ENCODE peak calls at places on chromosome 22, in four cellular contexts. H, S, Q and O are unnamed samples.

GRCh38 chr22:24413726-24414385 is 13.5 kb upstream of the ADORA2A start:
- DNase-seq in Q (no peak), S (peak; percentile 52), H (no peak), O (no peak)

GRCh38 chr22:40428796-40429195 is 58.4 kb downstream of the SGSM3 start:
- DNase-seq in Q (no peak), S (no peak), H (no peak), O (no peak)

GRCh38 chr22:23270212-23270733 is 90.0 kb downstream of the BCR start:
- DNase-seq in H (no peak), S (no peak), Q (no peak), O (no peak)

GRCh38 chr22:27260087-27260730 is 541.3 kb downstream of the MN1 start:
- DNase-seq in Q (no peak), S (no peak), H (no peak), O (no peak)

GRCh38 chr22:28013611-28014010 is 94.6 kb upstream of the PITPNB start:
- DNase-seq in H (no peak), S (peak; percentile 32), Q (no peak), O (no peak)

GRCh38 chr22:49018601-49019000 is 809.1 kb downstream of the BRD1 start:
- DNase-seq in H (no peak), S (no peak), Q (no peak), O (no peak)

GRCh38 chr22:35977136-35977535 is 51.5 kb downstream of the RBFOX2 start:
- DNase-seq in S (no peak), Q (no peak), H (no peak), O (no peak)

GRCh38 chr22:39176673-39177455 is 24.4 kb upstream of the CBX7 start:
- DNase-seq in S (no peak), H (no peak), Q (no peak), O (no peak)

GRCh38 chr22:30186048-30186447 is 60.5 kb downstream of the LIF start:
- DNase-seq in S (no peak), H (no peak), Q (no peak), O (no peak)

GRCh38 chr22:37887610-37888378 is 18.3 kb upstream of the MICALL1 start:
- DNase-seq in Q (peak; percentile 75), H (peak; percentile 53), S (no peak), O (peak; percentile 64)

GRCh38 chr22:50145741-50146439 is 24.6 kb upstream of the PANX2 start:
- DNase-seq in Q (no peak), H (peak; percentile 24), S (no peak), O (no peak)

GRCh38 chr22:50683994-50684371 is 11.4 kb downstream of the SHANK3 start:
- DNase-seq in Q (peak; percentile 65), H (no peak), S (no peak), O (no peak)

GRCh38 chr22:17897864-17898263 is 123.6 kb upstream of the BID start:
- DNase-seq in Q (no peak), S (no peak), H (no peak), O (no peak)

GRCh38 chr22:48943567-48944432 is 883.9 kb downstream of the BRD1 start:
- DNase-seq in H (peak; percentile 24), Q (no peak), S (no peak), O (peak; percentile 64)

GRCh38 chr22:40405178-40406062 is 35.0 kb downstream of the SGSM3 start:
- DNase-seq in Q (no peak), H (no peak), S (no peak), O (no peak)

GRCh38 chr22:37609240-37610152 is 862 bp downstream of the GGA1 start:
- DNase-seq in H (no peak), Q (no peak), S (no peak), O (peak; percentile 55)

GRCh38 chr22:40482886-40483285 is 112.5 kb downstream of the SGSM3 start:
- DNase-seq in H (no peak), S (no peak), Q (peak; percentile 46), O (no peak)

GRCh38 chr22:37561209-37562048 is 1.1 kb downstream of the CDC42EP1 start:
- DNase-seq in S (peak; percentile 93), H (peak; percentile 87), Q (peak; percentile 68), O (peak; percentile 85)

GRCh38 chr22:50612715-50613221 is 12.2 kb downstream of the MAPK8IP2 start:
- DNase-seq in H (no peak), Q (no peak), S (peak; percentile 52), O (no peak)

GRCh38 chr22:27732841-27733240 is 68.7 kb downstream of the MN1 start:
- DNase-seq in S (no peak), H (no peak), Q (no peak), O (no peak)

GRCh38 chr22:20533095-20533878 is 25.9 kb downstream of the MED15 start:
- DNase-seq in H (no peak), S (no peak), Q (no peak), O (no peak)
- H3K4me1 ChIP-seq in H (peaks cover 45% of the 10 kb centered on the region), S (peaks cover 65% of the 10 kb centered on the region), Q (peaks cover 44% of the 10 kb centered on the region), O (peaks cover 23% of the 10 kb centered on the region)

GRCh38 chr22:46061124-46061410 is 84.1 kb upstream of the WNT7B start:
- DNase-seq in H (no peak), Q (no peak), S (no peak), O (no peak)
- H3K4me1 ChIP-seq in H (no peaks in the 10 kb centered on the region), Q (peaks cover 31% of the 10 kb centered on the region), S (peaks cover 77% of the 10 kb centered on the region), O (peaks cover 41% of the 10 kb centered on the region)

GRCh38 chr22:29083576-29084566 is 11.0 kb downstream of the KREMEN1 start:
- DNase-seq in H (no peak), Q (no peak), S (no peak), O (no peak)
- H3K4me1 ChIP-seq in H (peaks cover 11% of the 10 kb centered on the region), Q (no peaks in the 10 kb centered on the region), S (peaks cover 5% of the 10 kb centered on the region), O (peaks cover 32% of the 10 kb centered on the region)

GRCh38 chr22:42314709-42315391 is 44.4 kb upstream of the TCF20 start:
- DNase-seq in S (no peak), H (peak; percentile 75), Q (no peak), O (no peak)
- H3K4me1 ChIP-seq in S (no peaks in the 10 kb centered on the region), H (peaks cover 60% of the 10 kb centered on the region), Q (peaks cover 16% of the 10 kb centered on the region), O (peaks cover 70% of the 10 kb centered on the region)

GRCh38 chr22:45172872-45173585 is 9.3 kb downstream of the NUP50 start:
- DNase-seq in Q (no peak), S (no peak), H (no peak), O (no peak)
- H3K4me1 ChIP-seq in Q (peaks cover 6% of the 10 kb centered on the region), S (no peaks in the 10 kb centered on the region), H (peaks cover 7% of the 10 kb centered on the region), O (no peaks in the 10 kb centered on the region)

GRCh38 chr22:43504666-43505261 is 93.0 kb downstream of the MPPED1 start:
- DNase-seq in Q (no peak), H (no peak), S (no peak), O (no peak)
- H3K4me1 ChIP-seq in Q (no peaks in the 10 kb centered on the region), H (no peaks in the 10 kb centered on the region), S (no peaks in the 10 kb centered on the region), O (no peaks in the 10 kb centered on the region)

DNA sequence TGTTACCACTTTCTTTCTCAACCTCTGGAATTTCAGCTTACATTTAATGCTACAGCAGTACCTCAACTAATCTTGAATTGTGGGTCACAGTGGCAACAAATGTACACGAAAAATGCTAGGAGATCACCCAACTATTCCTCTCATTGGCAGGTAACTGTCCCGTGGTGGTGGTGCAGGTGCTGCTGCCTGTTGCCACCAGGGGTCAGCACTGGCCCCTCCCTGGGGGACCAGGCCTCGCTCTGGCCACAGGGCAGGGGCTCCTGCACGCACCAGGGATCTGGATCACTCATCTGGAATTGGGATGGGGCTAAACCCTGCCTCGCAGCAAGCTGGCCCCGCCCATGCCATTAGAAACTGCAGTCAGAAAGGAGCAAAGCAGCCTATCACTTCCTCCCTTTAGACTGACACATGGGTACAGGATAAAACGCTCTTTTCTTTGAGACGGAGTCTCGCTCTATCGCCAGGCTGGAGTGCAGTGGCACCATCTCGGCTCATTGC is 6.9 kb upstream of the POLDIP3 start:
- DNase-seq in S (peak; percentile 90), H (peak; percentile 83), Q (peak; percentile 58), O (peak; percentile 64)
- H3K4me1 ChIP-seq in S (peaks cover 14% of the 10 kb centered on the region), H (no peaks in the 10 kb centered on the region), Q (peaks cover 16% of the 10 kb centered on the region), O (no peaks in the 10 kb centered on the region)

DNA sequence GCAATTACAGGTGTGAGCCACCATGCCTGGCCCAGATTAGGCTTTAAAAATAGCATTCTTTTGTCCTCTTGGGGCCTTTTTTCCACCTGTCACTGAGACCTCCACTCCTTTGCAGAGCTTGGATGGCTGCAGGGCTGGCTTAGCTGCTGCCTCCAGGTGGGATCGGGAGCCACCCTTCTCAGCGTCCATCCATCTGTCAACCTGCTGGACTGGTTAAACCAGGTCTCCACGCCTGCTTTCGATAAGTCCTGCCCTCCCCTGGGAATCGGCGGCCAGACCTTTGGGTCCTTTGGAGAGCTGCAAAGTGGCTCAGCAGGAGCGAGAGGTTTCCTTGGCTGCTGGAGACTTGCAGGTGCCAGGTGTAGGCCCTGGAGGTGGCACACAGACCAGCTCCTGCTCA is 23.4 kb upstream of the GRAMD4 start:
- DNase-seq in Q (peak; percentile 50), H (no peak), S (no peak), O (no peak)
- H3K4me1 ChIP-seq in Q (no peaks in the 10 kb centered on the region), H (peaks cover 27% of the 10 kb centered on the region), S (peaks cover 32% of the 10 kb centered on the region), O (no peaks in the 10 kb centered on the region)